ENCODE peak calls at places on chromosomes 6 and 20, in eight cellular contexts. W is esophagus squamous epithelium, V is breast epithelium, S is sigmoid colon, A is fibroblast of the aortic adventitia, J is astrocyte of the cerebellum, K is GM06990, N is neural progenitor cell. I is an unnamed sample.

GRCh38 chr20:7264137-7264536 is 496.7 kb downstream of the BMP2 start:
- DNase-seq in W (no peak), V (no peak), S (no peak), A (no peak), J (no peak), K (no peak), N (no peak), I (no peak)

GRCh38 chr20:50810063-50810462 is 15.2 kb downstream of the BCAS4 start:
- DNase-seq in W (no peak), V (no peak), S (no peak), A (no peak), J (no peak), K (no peak), N (no peak), I (no peak)

GRCh38 chr6:85580878-85581267 is 12.8 kb downstream of the SNX14 start:
- DNase-seq in W (no peak), V (no peak), S (no peak), A (peak), J (peak), K (no peak), N (no peak), I (peak)

GRCh38 chr6:26097268-26097875 is 10.1 kb downstream of the HFE start:
- DNase-seq in W (no peak), V (no peak), S (no peak), A (peak), J (peak), K (peak), N (peak), I (peak)

GRCh38 chr20:19917110-19917509 is 100.1 kb upstream of the NAA20 start:
- DNase-seq in W (no peak), V (no peak), S (no peak), A (no peak), J (no peak), K (no peak), N (no peak), I (no peak)

GRCh38 chr6:170093658-170094596 is 197.0 kb downstream of the DLL1 start:
- DNase-seq in W (no peak), V (peak), S (peak), A (no peak), J (no peak), K (no peak), N (no peak), I (no peak)

GRCh38 chr20:50110141-50111047 is 2.6 kb downstream of the UBE2V1 start:
- DNase-seq in W (no peak), V (no peak), S (no peak), A (no peak), J (peak), K (peak), N (no peak), I (peak)

GRCh38 chr20:45300961-45301360 is 5.7 kb upstream of the RBPJL start:
- DNase-seq in W (no peak), V (no peak), S (no peak), A (no peak), J (no peak), K (no peak), N (peak), I (no peak)

GRCh38 chr20:46810442-46811327 is 84.0 kb upstream of the EYA2 start:
- DNase-seq in W (no peak), V (no peak), S (no peak), A (no peak), J (no peak), K (no peak), N (no peak), I (no peak)

GRCh38 chr6:115668781-115669180 is 391.9 kb downstream of the FRK start:
- DNase-seq in W (no peak), V (no peak), S (no peak), A (no peak), J (no peak), K (no peak), N (no peak), I (no peak)

GRCh38 chr6:152136449-152136825 is 329.0 kb downstream of the ESR1 start:
- DNase-seq in W (no peak), V (peak), S (no peak), A (no peak), J (no peak), K (no peak), N (no peak), I (no peak)

GRCh38 chr20:37734228-37734980 is 40.6 kb downstream of the CTNNBL1 start:
- DNase-seq in W (no peak), V (no peak), S (no peak), A (peak), J (peak), K (no peak), N (no peak), I (peak)

GRCh38 chr20:24917797-24918578 is 31.1 kb upstream of the CST7 start:
- DNase-seq in W (no peak), V (peak), S (no peak), A (peak), J (peak), K (peak), N (peak), I (peak)
- TF ChIP-seq CTCF in W (peak), V (no peak), S (peak), A (peak), J (peak), K (peak), N (peak), I (peak)

GRCh38 chr20:17868146-17868545 is 100.4 kb downstream of the SNX5 start:
- DNase-seq in W (no peak), V (no peak), S (no peak), A (no peak), J (no peak), K (no peak), N (no peak), I (no peak)

GRCh38 chr20:17866234-17867001 is 102.2 kb downstream of the SNX5 start:
- DNase-seq in W (no peak), V (no peak), S (no peak), A (no peak), J (no peak), K (no peak), N (no peak), I (no peak)

GRCh38 chr20:17868700-17869231 is 99.8 kb downstream of the SNX5 start:
- DNase-seq in W (no peak), V (no peak), S (no peak), A (no peak), J (no peak), K (no peak), N (no peak), I (no peak)

GRCh38 chr20:17867119-17867518 is 101.5 kb downstream of the SNX5 start:
- DNase-seq in W (no peak), V (no peak), S (no peak), A (peak), J (no peak), K (no peak), N (no peak), I (no peak)

DNA sequence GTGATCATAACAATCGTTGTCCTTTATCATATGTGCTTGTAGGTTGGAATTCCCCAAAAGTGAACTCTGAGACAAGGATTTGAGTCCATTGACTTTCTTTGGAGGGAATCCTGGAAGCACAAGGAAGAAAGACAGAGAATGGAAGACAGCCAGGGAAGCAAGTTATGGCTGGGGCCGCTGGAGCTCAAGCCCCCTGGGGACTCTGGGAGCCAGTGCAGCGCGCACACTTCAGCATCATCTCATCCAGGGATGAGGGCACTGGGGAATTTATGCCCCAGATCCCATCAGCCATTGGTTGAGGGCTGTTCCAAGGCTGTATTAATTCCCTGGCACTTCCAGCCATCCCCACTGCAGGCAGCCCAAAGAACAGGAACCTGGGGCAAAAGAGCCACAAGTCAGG is 101.0 kb downstream of the SNX5 start:
- DNase-seq in W (no peak), V (no peak), S (no peak), A (no peak), J (no peak), K (no peak), N (no peak), I (no peak)
- H3K4me3 ChIP-seq in W (no peak), V (no peak), S (no peak), A (no peak), J (no peak), K (no peak), N (no peak), I (no peak)

DNA sequence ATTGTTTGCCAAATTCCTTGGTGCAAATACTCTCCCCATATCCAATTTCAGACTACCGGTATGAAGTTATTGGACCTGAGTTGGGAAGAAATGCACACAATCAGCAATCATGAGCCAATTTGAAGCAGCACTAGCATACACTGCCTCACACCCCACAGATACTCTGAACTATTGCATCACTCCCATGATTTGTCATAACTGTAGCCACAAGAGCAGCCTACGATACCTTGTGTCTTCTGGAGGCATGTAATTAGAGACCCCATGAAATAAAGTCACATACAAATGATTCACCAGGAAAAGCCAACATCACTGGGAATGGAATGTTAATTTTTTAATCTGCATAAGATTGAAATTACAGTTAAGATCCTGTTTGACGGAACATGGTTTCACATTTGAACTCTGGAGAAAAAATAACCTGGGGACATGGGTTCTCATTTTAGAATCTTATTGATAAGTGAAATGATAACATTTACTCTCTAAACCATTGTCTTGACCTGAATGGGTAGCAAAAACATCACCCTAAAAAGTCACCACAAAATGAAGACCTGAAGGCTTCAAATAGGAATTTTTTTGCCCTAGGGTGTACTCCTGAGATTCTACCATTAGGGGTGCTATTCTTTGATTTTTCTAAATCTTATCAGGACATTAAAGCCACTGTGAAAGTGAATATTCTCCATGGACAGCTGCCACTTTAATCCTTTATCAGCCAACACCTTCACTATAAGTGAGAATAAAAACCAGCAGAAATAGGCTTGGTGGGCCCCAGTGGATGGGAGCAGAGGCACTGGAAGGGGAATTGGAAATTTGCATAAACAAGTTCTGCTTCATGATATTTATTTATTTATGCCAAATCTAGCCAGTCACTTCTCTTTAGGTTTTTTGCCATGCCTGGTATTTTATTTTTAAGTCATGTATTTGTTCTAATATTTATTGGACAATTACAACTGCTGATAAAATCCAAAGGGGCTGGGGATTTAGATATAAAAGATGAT is 34.5 kb upstream of the HBS1L start:
- DNase-seq in W (no peak), V (no peak), S (no peak), A (peak), J (peak), K (peak), N (peak), I (peak)
- TF ChIP-seq CTCF in W (peak), V (peak), S (no peak), A (peak), J (peak), K (peak), N (peak), I (peak)

GRCh38 chr6:44339301-44339700 is 3.1 kb upstream of the SPATS1 start:
- DNase-seq in W (no peak), V (no peak), S (no peak), A (no peak), J (no peak), K (no peak), N (no peak), I (no peak)

GRCh38 chr6:44339763-44340625 is 2.5 kb upstream of the SPATS1 start:
- DNase-seq in W (no peak), V (no peak), S (no peak), A (no peak), J (no peak), K (no peak), N (no peak), I (peak)

GRCh38 chr6:44341095-44341890 is 1.2 kb upstream of the SPATS1 start:
- DNase-seq in W (no peak), V (no peak), S (no peak), A (no peak), J (no peak), K (no peak), N (no peak), I (no peak)

GRCh38 chr6:44342052-44342451 is 398 bp upstream of the SPATS1 start:
- DNase-seq in W (no peak), V (no peak), S (no peak), A (peak), J (no peak), K (no peak), N (no peak), I (peak)

DNA sequence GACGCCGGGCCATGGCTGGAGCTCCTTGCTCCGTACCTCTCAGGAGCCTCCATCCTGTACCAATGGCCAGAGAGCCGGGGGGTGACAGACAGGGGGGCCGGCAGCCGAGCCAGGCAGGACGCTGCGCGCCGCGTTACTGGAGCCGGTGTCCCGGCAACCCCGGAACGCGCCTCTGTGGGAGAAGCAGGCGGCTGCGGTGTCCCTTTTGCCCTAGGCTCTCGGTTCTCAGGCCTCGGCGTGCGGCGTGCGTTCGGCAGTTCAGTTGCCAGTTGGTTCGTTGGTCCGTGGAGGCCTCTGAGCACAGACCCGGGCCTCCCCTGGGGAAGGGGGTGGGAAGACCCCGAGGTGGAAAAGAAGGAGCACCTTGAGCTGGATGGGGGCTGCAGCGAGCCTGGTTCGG is at the start of gene SPATS1:
- DNase-seq in W (no peak), V (no peak), S (no peak), A (no peak), J (no peak), K (no peak), N (peak), I (no peak)
- H3K4me3 ChIP-seq in W (peak), V (peak), S (peak), A (no peak), J (no peak), K (no peak), N (no peak), I (no peak)

DNA sequence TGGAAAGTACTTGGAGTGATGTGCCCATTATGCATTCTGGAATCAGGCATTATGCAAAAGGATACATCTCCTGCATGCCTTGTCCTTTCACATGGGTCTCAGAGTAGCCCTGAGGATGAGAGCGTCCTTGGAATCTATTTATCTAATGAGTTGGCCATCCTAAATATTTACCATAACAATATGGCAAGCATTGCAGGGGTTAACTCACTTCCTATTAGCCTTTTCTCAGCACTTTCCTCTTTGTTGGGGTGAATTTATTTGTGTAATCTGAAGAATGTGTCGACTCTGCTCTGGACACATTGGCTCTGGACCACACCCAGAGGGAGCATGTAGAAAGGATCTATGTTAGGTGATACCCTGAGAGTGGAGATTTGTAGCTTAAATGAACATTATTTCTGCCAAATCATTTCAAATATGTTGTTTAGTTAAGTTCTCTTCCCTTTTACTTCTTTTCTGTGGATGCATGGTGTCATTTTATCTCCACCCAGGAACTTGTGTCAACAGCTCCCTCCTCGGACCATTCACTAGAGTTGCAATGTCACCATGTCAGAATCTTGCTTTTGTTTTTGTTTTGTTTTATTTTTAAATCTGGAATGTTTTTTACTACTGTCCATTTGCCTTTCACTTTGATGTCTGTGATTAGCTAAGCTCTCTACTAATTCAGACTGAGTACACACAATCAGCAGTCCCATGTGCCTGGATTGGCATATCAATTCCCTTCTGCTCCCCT is 757.0 kb upstream of the MMS22L start:
- DNase-seq in W (no peak), V (no peak), S (no peak), A (no peak), J (no peak), K (no peak), N (peak), I (peak)
- TF ChIP-seq CTCF in W (no peak), V (no peak), S (no peak), A (no peak), J (peak), K (peak), N (peak), I (peak)

GRCh38 chr6:131628726-131629125 is 684 bp upstream of the MED23 start:
- DNase-seq in W (no peak), V (no peak), S (no peak), A (no peak), J (no peak), K (no peak), N (no peak), I (peak)
- H3K4me3 ChIP-seq in W (peak), V (peak), S (peak), A (no peak), J (peak), K (no peak), N (peak), I (no peak)

DNA sequence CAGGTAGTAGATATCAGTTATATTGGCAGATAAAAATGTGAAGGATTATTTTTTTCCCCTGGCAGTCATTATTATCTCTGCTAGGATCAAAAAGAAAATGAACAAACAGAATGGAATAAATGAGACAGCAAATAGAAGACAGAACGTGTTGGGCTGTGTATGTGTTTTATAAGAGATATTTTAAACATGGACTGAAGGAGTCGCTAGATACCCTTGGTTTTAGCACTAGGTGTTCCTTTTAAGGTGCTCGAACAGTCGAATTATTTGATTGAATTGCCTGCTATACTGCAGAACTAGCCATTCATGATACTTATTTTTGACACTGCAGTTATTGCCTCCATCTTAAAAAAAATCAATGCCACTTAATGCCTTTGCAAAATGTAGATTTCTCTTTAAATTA is 3.7 kb downstream of the GRIK2 start:
- DNase-seq in W (no peak), V (no peak), S (no peak), A (peak), J (no peak), K (no peak), N (peak), I (peak)
- TF ChIP-seq CTCF in W (no peak), V (no peak), S (no peak), A (no peak), J (no peak), K (no peak), N (peak), I (peak)

GRCh38 chr6:165986647-165987482 is 180.8 kb downstream of the TBXT start:
- DNase-seq in W (no peak), V (no peak), S (peak), A (peak), J (no peak), K (no peak), N (peak), I (no peak)
- H3K4me3 ChIP-seq in W (peak), V (peak), S (peak), A (peak), J (peak), K (no peak), N (peak), I (peak)

GRCh38 chr6:35016417-35017221 is 124.5 kb downstream of the TCP11 start:
- DNase-seq in W (no peak), V (no peak), S (peak), A (peak), J (peak), K (no peak), N (no peak), I (peak)
- TF ChIP-seq CTCF in W (no peak), V (no peak), S (no peak), A (no peak), J (no peak), K (no peak), N (no peak), I (no peak)

I was measured in AG10803.